ENCODE peak calls at places on chromosomes 11 and 22, in six cellular contexts. R is OCI-LY7, Z is type B pancreatic cell, G is mucosa of descending colon, Y is mammary epithelial cell, B is breast epithelium. D is an unnamed sample.

GRCh38 chr11:2305862-2306823 is 4.3 kb downstream of the TSPAN32 start:
- DNase-seq in R (peak; percentile 17), G (peak; percentile 75), B (peak; percentile 54), Z (peak; percentile 74), Y (no peak), D (peak; percentile 23)

GRCh38 chr11:33534575-33534974 is 166.1 kb downstream of the C11orf91 start:
- DNase-seq in Y (peak; percentile 81), Z (no peak), G (no peak), R (no peak), B (no peak), D (no peak)

GRCh38 chr11:75338516-75339218 is 12.8 kb downstream of the ARRB1 start:
- DNase-seq in G (peak; percentile 38), R (no peak), B (no peak), Z (no peak), Y (no peak), D (no peak)

GRCh38 chr11:44865866-44866272 is 84.8 kb downstream of the TP53I11 start:
- DNase-seq in B (peak; percentile 66), G (no peak), R (no peak), Z (no peak), Y (no peak), D (no peak)

GRCh38 chr11:130211781-130212401 is 52.3 kb downstream of the ST14 start:
- DNase-seq in Y (no peak), G (peak; percentile 33), Z (peak; percentile 61), B (no peak), R (no peak), D (peak; percentile 16)

GRCh38 chr11:112734207-112734606 is 227.0 kb upstream of the NCAM1 start:
- DNase-seq in Z (no peak), R (no peak), B (no peak), G (no peak), Y (peak; percentile 48), D (no peak)

GRCh38 chr22:27133951-27134664 is 476.7 kb downstream of the MIAT start:
- DNase-seq in R (no peak), G (no peak), Z (no peak), B (no peak), Y (peak; percentile 89), D (no peak)

GRCh38 chr11:8267831-8268529 is 4.3 kb upstream of the LMO1 start:
- DNase-seq in R (no peak), B (peak; percentile 46), Z (no peak), G (no peak), Y (no peak), D (no peak)

GRCh38 chr11:122267602-122268001 is 151.6 kb upstream of the BLID start:
- DNase-seq in Y (peak; percentile 31), B (no peak), R (no peak), Z (no peak), G (no peak), D (no peak)

GRCh38 chr22:20258584-20259335 is 9.4 kb downstream of the RTN4R start:
- DNase-seq in Z (no peak), B (no peak), R (peak; percentile 35), Y (no peak), G (no peak), D (no peak)

GRCh38 chr11:130337281-130338089 is 22.8 kb upstream of the ZBTB44 start:
- DNase-seq in R (no peak), B (no peak), Y (no peak), G (no peak), Z (no peak), D (no peak)

GRCh38 chr22:37193629-37194191 is 5.7 kb upstream of the C1QTNF6 start:
- DNase-seq in G (no peak), R (no peak), B (peak; percentile 40), Y (peak; percentile 52), Z (no peak), D (no peak)

GRCh38 chr11:6568191-6568918 is 35.1 kb downstream of the RRP8 start:
- DNase-seq in R (no peak), Y (peak; percentile 24), Z (no peak), B (peak; percentile 69), G (no peak), D (no peak)

GRCh38 chr11:23957309-23957708 is 539.5 kb upstream of the LUZP2 start:
- DNase-seq in Y (no peak), B (no peak), R (no peak), G (no peak), Z (no peak), D (no peak)

GRCh38 chr11:35750981-35751663 is 88.5 kb downstream of the TRIM44 start:
- DNase-seq in Y (peak; percentile 4), Z (no peak), B (no peak), G (no peak), R (no peak), D (no peak)

GRCh38 chr11:35750315-35750714 is 87.7 kb downstream of the TRIM44 start:
- DNase-seq in G (no peak), Z (no peak), Y (no peak), R (no peak), B (no peak), D (no peak)

GRCh38 chr11:35746356-35747153 is 84.0 kb downstream of the TRIM44 start:
- DNase-seq in G (no peak), B (no peak), R (no peak), Z (no peak), Y (no peak), D (no peak)

GRCh38 chr11:35748644-35749043 is 86.1 kb downstream of the TRIM44 start:
- DNase-seq in G (no peak), B (no peak), Y (peak; percentile 32), R (no peak), Z (no peak), D (no peak)

DNA sequence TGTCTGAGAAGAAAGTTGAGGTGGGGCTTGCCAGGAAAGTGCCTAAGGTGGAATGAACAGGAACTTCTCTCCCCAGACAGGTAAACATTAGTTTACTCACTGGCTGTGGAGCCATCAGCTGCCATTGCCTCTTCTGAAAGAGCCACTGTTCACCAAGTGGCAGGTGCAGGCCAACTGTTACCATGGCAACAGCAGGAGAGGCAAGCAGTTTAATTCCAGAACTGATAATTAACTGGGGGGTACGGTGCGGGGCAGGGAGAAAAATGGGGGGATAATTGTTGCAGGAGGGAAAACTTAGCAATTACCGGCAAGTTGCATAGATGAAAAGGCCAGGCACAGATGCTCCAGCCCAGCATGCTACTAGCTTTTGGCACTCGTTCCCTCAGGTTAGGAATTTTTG is 85.1 kb downstream of the TRIM44 start:
- DNase-seq in Z (no peak), R (no peak), G (no peak), B (no peak), Y (no peak), D (no peak)
- TF ChIP-seq CTCF in Z (no peak), R (no peak), G (no peak), B (no peak), Y (no peak), D (no peak)

GRCh38 chr11:60563553-60564235 is 48.5 kb downstream of the MS4A13 start:
- DNase-seq in R (peak; percentile 13), Y (peak; percentile 65), Z (no peak), G (no peak), B (no peak), D (no peak)
- TF ChIP-seq CTCF in R (peak; percentile 22), Y (no peak), Z (peak; percentile 28), G (no peak), B (no peak), D (no peak)

DNA sequence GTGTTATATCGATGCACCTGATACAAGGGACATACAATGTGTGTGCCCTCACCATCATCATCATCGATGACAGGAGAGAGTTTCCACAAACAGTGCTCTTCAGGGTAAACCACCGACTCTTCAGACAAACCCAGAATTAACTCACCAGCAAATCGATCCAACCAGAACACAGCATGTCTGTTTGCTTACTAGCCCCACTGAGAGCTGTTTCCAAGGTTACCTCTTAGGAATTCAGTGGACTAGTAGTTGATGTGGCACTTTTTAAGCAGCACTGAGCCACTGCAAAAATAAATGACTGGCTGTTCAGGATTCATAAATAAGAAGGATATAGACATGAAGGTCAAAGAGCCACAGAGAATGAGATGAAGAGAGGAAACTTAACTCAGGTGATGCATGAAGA is 83.1 kb downstream of the PARVA start:
- DNase-seq in R (no peak), Z (no peak), G (no peak), B (no peak), Y (no peak), D (no peak)
- TF ChIP-seq CTCF in R (no peak), Z (no peak), G (no peak), B (no peak), Y (no peak), D (no peak)

GRCh38 chr22:35421121-35421520 is 21.2 kb downstream of the MCM5 start:
- DNase-seq in R (no peak), B (no peak), G (no peak), Y (no peak), Z (no peak), D (no peak)
- TF ChIP-seq CTCF in R (no peak), B (no peak), G (no peak), Y (no peak), Z (no peak), D (no peak)

DNA sequence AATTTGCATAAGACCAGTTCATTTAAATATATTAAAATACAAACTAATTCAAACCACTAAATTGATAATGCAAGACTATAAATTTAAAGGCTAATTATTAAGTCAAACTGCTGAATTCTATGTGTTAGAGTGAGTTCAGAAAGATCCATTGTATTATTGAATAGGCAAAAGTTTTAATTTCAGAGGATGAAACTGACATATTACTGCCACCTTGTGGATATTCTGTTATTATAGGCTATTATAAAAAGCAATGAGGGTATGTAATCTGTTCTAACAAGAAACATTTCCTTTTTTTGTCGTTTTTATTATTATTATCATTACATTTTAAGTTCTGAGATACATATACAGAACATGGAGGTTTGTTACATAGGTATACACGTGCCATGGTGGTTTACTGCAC is 20.9 kb upstream of the NAALAD2 start:
- DNase-seq in B (no peak), G (no peak), R (peak; percentile 6), Z (no peak), Y (no peak), D (no peak)
- TF ChIP-seq CTCF in B (peak; percentile 24), G (no peak), R (peak; percentile 74), Z (peak; percentile 78), Y (peak; percentile 40), D (no peak)

GRCh38 chr11:84714316-84714780 is 912.8 kb downstream of the DLG2 start:
- DNase-seq in G (peak; percentile 73), Y (peak; percentile 45), B (no peak), R (peak; percentile 71), Z (peak; percentile 71), D (no peak)

GRCh38 chr11:84720706-84721402 is 906.3 kb downstream of the DLG2 start:
- DNase-seq in B (no peak), R (no peak), Z (no peak), G (peak; percentile 37), Y (no peak), D (no peak)

GRCh38 chr11:84722583-84723108 is 904.5 kb downstream of the DLG2 start:
- DNase-seq in R (peak; percentile 6), G (no peak), B (no peak), Z (no peak), Y (no peak), D (no peak)

GRCh38 chr11:84721561-84721961 is 905.6 kb downstream of the DLG2 start:
- DNase-seq in Z (no peak), B (no peak), Y (no peak), G (no peak), R (no peak), D (no peak)

GRCh38 chr11:84719935-84720577 is 907.1 kb downstream of the DLG2 start:
- DNase-seq in Y (no peak), R (no peak), G (no peak), Z (no peak), B (no peak), D (no peak)
- TF ChIP-seq CTCF in Y (no peak), R (no peak), G (no peak), Z (no peak), B (no peak), D (no peak)

GRCh38 chr11:32333335-32333991 is 101.9 kb downstream of the WT1 start:
- DNase-seq in R (no peak), Y (peak; percentile 21), Z (no peak), G (peak; percentile 72), B (peak; percentile 55), D (peak; percentile 50)
- TF ChIP-seq CTCF in R (no peak), Y (peak; percentile 54), Z (peak; percentile 58), G (no peak), B (no peak), D (no peak)

GRCh38 chr22:38699784-38700183 is 959 bp downstream of the JOSD1 start:
- DNase-seq in B (no peak), R (no peak), Z (no peak), Y (peak; percentile 54), G (no peak), D (no peak)
- TF ChIP-seq CTCF in B (no peak), R (peak; percentile 19), Z (no peak), Y (peak; percentile 8), G (no peak), D (no peak)

D was measured in omental fat pad.